ENCODE peak calls at places on chromosomes 6 and 20, in ten cellular contexts. Y, E, V, Z, D, R, O, I, U and T are unnamed samples.

GRCh38 chr6:95867205-95867604 is 148.6 kb upstream of the FUT9 start:
- DNase-seq in R (no peak), Y (no peak), O (no peak), E (no peak), U (no peak), D (no peak), V (no peak), I (no peak), Z (no peak), T (no peak)

GRCh38 chr6:110613356-110613755 is 136.9 kb upstream of the SLC22A16 start:
- DNase-seq in V (no peak), O (no peak), Y (no peak), E (no peak), R (no peak), U (no peak), Z (no peak), I (no peak), D (no peak), T (no peak)

GRCh38 chr6:156826290-156826955 is 49.2 kb downstream of the ARID1B start:
- DNase-seq in D (no peak), Z (no peak), E (no peak), U (no peak), I (no peak), V (no peak), R (no peak), O (no peak), Y (no peak), T (no peak)

GRCh38 chr20:57656252-57656820 is 36.1 kb upstream of the ZBP1 start:
- DNase-seq in R (no peak), Y (no peak), I (peak), V (no peak), Z (no peak), E (no peak), D (no peak), U (no peak), O (no peak), T (no peak)

GRCh38 chr6:42136508-42137191 is 5.8 kb downstream of the C6orf132 start:
- DNase-seq in Z (no peak), D (no peak), R (peak), Y (no peak), U (no peak), V (peak), E (peak), I (peak), O (no peak), T (no peak)

GRCh38 chr6:3838992-3839867 is 9.9 kb upstream of the FAM50B start:
- DNase-seq in R (peak), V (no peak), U (no peak), D (no peak), O (no peak), E (peak), I (no peak), Z (no peak), Y (no peak), T (no peak)

GRCh38 chr6:43009124-43009523 is 4.6 kb downstream of the MEA1 start:
- DNase-seq in Y (no peak), U (no peak), V (no peak), R (peak), D (no peak), E (peak), O (peak), I (peak), Z (no peak), T (no peak)

GRCh38 chr20:36408219-36408618 is 102.1 kb downstream of the DLGAP4 start:
- DNase-seq in Y (no peak), E (no peak), V (no peak), D (peak), I (peak), U (peak), Z (no peak), R (no peak), O (no peak), T (peak)

GRCh38 chr20:46058656-46059281 is 29.8 kb downstream of the SLC12A5 start:
- DNase-seq in E (peak), I (no peak), U (no peak), V (no peak), R (no peak), O (no peak), Z (no peak), Y (no peak), D (no peak), T (no peak)

GRCh38 chr6:38443341-38443740 is 196.4 kb downstream of the BTBD9 start:
- DNase-seq in I (no peak), U (no peak), R (peak), Y (no peak), D (no peak), V (no peak), Z (no peak), E (no peak), O (no peak), T (no peak)

GRCh38 chr6:170394980-170395379 is 88.4 kb downstream of the FAM120B start:
- DNase-seq in I (no peak), Z (no peak), R (no peak), V (no peak), O (no peak), Y (no peak), D (no peak), U (no peak), E (no peak), T (no peak)

GRCh38 chr6:133184798-133185380 is 56.3 kb upstream of the EYA4 start:
- DNase-seq in I (no peak), D (peak), U (peak), E (peak), Z (no peak), R (peak), O (no peak), V (no peak), Y (no peak), T (peak)

GRCh38 chr6:68279793-68280557 is 355.1 kb upstream of the ADGRB3 start:
- DNase-seq in I (no peak), D (no peak), U (no peak), V (no peak), O (no peak), E (no peak), R (peak), Z (no peak), Y (no peak), T (no peak)

GRCh38 chr6:44342489-44342888 is at the start of gene SPATS1:
- DNase-seq in R (no peak), E (peak), I (peak), D (no peak), V (no peak), U (no peak), Y (no peak), Z (no peak), O (no peak), T (no peak)

GRCh38 chr6:170505306-170505705 is 47.8 kb downstream of the PSMB1 start:
- DNase-seq in I (no peak), E (no peak), U (peak), V (no peak), R (no peak), D (no peak), Y (no peak), Z (no peak), O (no peak), T (no peak)

GRCh38 chr20:46056027-46056833 is 27.2 kb downstream of the SLC12A5 start:
- DNase-seq in O (no peak), V (no peak), I (no peak), D (no peak), E (no peak), R (no peak), Z (no peak), U (no peak), Y (no peak), T (no peak)

GRCh38 chr6:36118550-36119107 is 11.7 kb upstream of the MAPK13 start:
- DNase-seq in Y (peak), R (peak), D (peak), O (peak), Z (no peak), V (peak), U (peak), E (no peak), I (peak), T (peak)

GRCh38 chr6:95690328-95690727 is 113.0 kb downstream of the MANEA start:
- DNase-seq in D (no peak), E (no peak), O (no peak), R (no peak), Y (no peak), U (no peak), Z (no peak), V (no peak), I (no peak), T (no peak)

GRCh38 chr6:121608270-121608669 is 172.8 kb downstream of the GJA1 start:
- DNase-seq in V (no peak), D (no peak), O (no peak), I (no peak), Z (no peak), U (no peak), E (peak), R (no peak), Y (no peak), T (no peak)

GRCh38 chr6:113596907-113597583 is 260.1 kb upstream of the MARCKS start:
- DNase-seq in Y (no peak), E (peak), I (peak), D (peak), U (peak), O (no peak), R (peak), Z (no peak), V (no peak), T (peak)

GRCh38 chr6:131950767-131951575 is at the start of gene CCN2:
- DNase-seq in I (peak), E (peak), O (no peak), Y (no peak), V (no peak), U (peak), R (peak), D (peak), Z (peak), T (no peak)

GRCh38 chr6:3506751-3507388 is 50.0 kb upstream of the SLC22A23 start:
- DNase-seq in Y (no peak), I (no peak), E (no peak), V (no peak), O (no peak), Z (no peak), D (no peak), U (no peak), R (no peak), T (no peak)

GRCh38 chr6:23728707-23729106 is 397.3 kb upstream of the NRSN1 start:
- DNase-seq in D (no peak), R (no peak), I (peak), O (no peak), V (no peak), Y (no peak), E (peak), U (no peak), Z (no peak), T (peak)

GRCh38 chr6:107655245-107655644 is 165.3 kb downstream of the SOBP start:
- DNase-seq in Z (no peak), Y (no peak), D (peak), R (no peak), I (no peak), V (no peak), U (no peak), O (no peak), E (no peak), T (no peak)

GRCh38 chr6:28125396-28125795 is 987 bp downstream of the ZSCAN16 start:
- DNase-seq in R (no peak), Z (no peak), I (no peak), D (peak), O (no peak), Y (no peak), E (no peak), U (no peak), V (no peak), T (no peak)

GRCh38 chr6:169854083-169854725 is 102.8 kb downstream of the ERMARD start:
- DNase-seq in U (no peak), R (no peak), D (no peak), Y (no peak), I (peak), O (no peak), Z (no peak), V (no peak), E (no peak), T (no peak)